ENCODE peak calls at places on chromosomes 1 and 21, in five cellular contexts. S, G, P, L and M are unnamed samples.

GRCh38 chr1:54238353-54239040 is 38.5 kb downstream of the MRPL37 start:
- ATAC-seq in G (no peak), S (no peak), P (no peak), L (no peak), M (no peak)

GRCh38 chr1:87524021-87524754 is 195.5 kb downstream of the LMO4 start:
- ATAC-seq in P (no peak), S (no peak), L (no peak), G (no peak), M (no peak)

GRCh38 chr1:9728451-9729295 is 77.1 kb downstream of the PIK3CD start:
- ATAC-seq in G (peak; percentile 71), S (peak; percentile 63), L (no peak), P (no peak), M (no peak)

GRCh38 chr1:174626031-174627020 is 178.6 kb downstream of the GPR52 start:
- ATAC-seq in G (no peak), L (no peak), P (no peak), S (no peak), M (no peak)

GRCh38 chr1:60859111-60859510 is 223.2 kb upstream of the NFIA start:
- ATAC-seq in P (no peak), S (no peak), G (no peak), L (no peak), M (no peak)

GRCh38 chr1:21254335-21254951 is 35.8 kb downstream of the ECE1 start:
- ATAC-seq in S (no peak), P (no peak), G (no peak), L (peak; percentile 28), M (no peak)

GRCh38 chr1:228006034-228006792 is 585 bp upstream of the WNT3A start:
- ATAC-seq in G (no peak), S (no peak), L (no peak), P (no peak), M (no peak)

GRCh38 chr21:46532080-46532479 is 72.8 kb downstream of the S100B start:
- ATAC-seq in P (no peak), S (no peak), L (no peak), G (peak; percentile 35), M (no peak)

GRCh38 chr1:218426343-218426657 is 81.2 kb downstream of the TGFB2 start:
- ATAC-seq in P (no peak), S (no peak), G (no peak), L (no peak), M (no peak)

GRCh38 chr1:117054068-117054467 is 6.1 kb upstream of the TTF2 start:
- ATAC-seq in S (no peak), P (no peak), G (no peak), L (no peak), M (no peak)

GRCh38 chr1:178483251-178483957 is 13.4 kb downstream of the CLEC20A start:
- ATAC-seq in G (no peak), P (no peak), L (no peak), S (no peak), M (no peak)

GRCh38 chr1:157580179-157580827 is 17.6 kb downstream of the FCRL4 start:
- ATAC-seq in S (no peak), G (peak; percentile 27), L (no peak), P (peak; percentile 80), M (peak; percentile 88)